ENCODE peak calls at places on chromosomes 4 and X, in ten cellular contexts. D is tibial nerve, I is SK-N-SH, M is IMR-90, E is AG04450, S is endodermal cell, J is psoas muscle, V is HepG2, F is OCI-LY7, C is stomach. X is an unnamed sample.
A peak's percentile ranks its signal among the peaks of the same experiment; 100 is the strongest.

GRCh38 chr4:6225469-6225868 is 25.1 kb upstream of the JAKMIP1 start:
- DNase-seq in J (no peak), M (peak; percentile 12), C (peak; percentile 24), D (no peak), S (peak; percentile 93), V (no peak), F (peak; percentile 23), E (no peak), I (no peak), X (no peak)

GRCh38 chrX:53711446-53711845 is 24.9 kb upstream of the HUWE1 start:
- DNase-seq in V (no peak), D (no peak), S (no peak), M (no peak), C (no peak), J (no peak), F (no peak), I (no peak), E (no peak), X (no peak)

GRCh38 chr4:10063544-10064300 is 42.4 kb upstream of the SLC2A9 start:
- DNase-seq in J (peak; percentile 76), F (no peak), C (peak; percentile 37), D (peak; percentile 47), V (peak; percentile 67), E (peak; percentile 42), S (peak; percentile 94), I (no peak), M (peak; percentile 70), X (no peak)

GRCh38 chr4:147981305-147981704 is 249.4 kb downstream of the ARHGAP10 start:
- DNase-seq in M (peak; percentile 83), I (no peak), J (no peak), V (no peak), C (no peak), S (no peak), F (no peak), D (no peak), E (no peak), X (no peak)

GRCh38 chrX:117508021-117508420 is 608.6 kb downstream of the KLHL13 start:
- DNase-seq in V (no peak), I (no peak), S (no peak), C (no peak), D (no peak), F (no peak), J (no peak), M (no peak), E (no peak), X (no peak)

GRCh38 chr4:86117781-86118302 is 242.0 kb downstream of the MAPK10 start:
- DNase-seq in I (peak; percentile 5), D (no peak), M (peak; percentile 84), F (no peak), E (peak; percentile 30), V (no peak), C (no peak), S (no peak), J (no peak), X (no peak)

GRCh38 chrX:119477812-119478232 is 9.6 kb downstream of the SLC25A5 start:
- DNase-seq in D (peak; percentile 34), I (no peak), C (peak; percentile 42), M (peak; percentile 93), F (no peak), S (peak; percentile 19), V (peak; percentile 85), E (no peak), J (peak; percentile 62), X (no peak)

GRCh38 chrX:47030339-47030738 is 47.9 kb upstream of the RGN start:
- DNase-seq in C (no peak), M (peak; percentile 68), J (no peak), D (peak; percentile 66), E (peak; percentile 26), I (peak; percentile 41), S (no peak), F (peak; percentile 73), V (peak; percentile 53), X (no peak)

GRCh38 chr4:123783091-123783765 is 386.6 kb downstream of the SPRY1 start:
- DNase-seq in C (no peak), V (no peak), D (no peak), E (no peak), J (no peak), S (no peak), F (no peak), M (peak; percentile 80), I (no peak), X (no peak)

DNA sequence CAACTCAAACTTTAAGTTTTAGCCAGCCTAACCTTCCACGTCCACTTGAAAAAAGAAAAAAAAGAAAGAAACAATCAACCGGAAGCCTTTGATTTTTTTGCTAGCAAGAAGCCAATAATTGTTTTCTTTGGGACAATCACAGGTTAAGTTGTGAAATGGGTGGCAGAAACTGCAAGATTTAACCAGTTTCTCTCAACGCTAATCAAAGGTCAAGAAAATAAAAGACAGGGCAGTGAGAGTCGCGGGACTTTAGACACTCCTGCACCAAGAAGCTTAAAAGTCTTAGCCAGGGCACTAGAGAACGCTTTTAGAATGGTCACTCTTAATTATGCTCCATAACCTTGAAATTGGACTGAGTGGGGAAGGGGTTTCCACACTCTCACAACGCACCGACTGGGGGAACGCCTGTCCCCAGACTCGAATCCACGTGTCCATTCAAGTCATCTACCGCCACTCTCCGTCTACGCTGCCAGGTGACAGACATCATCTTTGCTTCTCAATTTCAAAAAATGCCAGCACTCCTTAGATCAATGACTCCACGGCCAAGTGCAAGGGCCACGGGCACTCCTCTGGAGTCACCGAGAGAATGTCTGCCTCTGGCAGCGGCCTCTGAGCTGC is 883 bp downstream of the ACSL1 start:
- DNase-seq in D (no peak), V (no peak), E (no peak), F (peak; percentile 44), M (no peak), I (no peak), C (peak; percentile 33), J (no peak), S (peak; percentile 55), X (no peak)
- H3K4me3 ChIP-seq in D (peak overlapping the region; percentile 78), V (peak overlapping the region; percentile 58), E (peak overlapping the region; percentile 65), F (peak overlapping the region; percentile 96), M (peak overlapping the region; percentile 84), I (peak overlapping the region; percentile 72), C (peak overlapping the region; percentile 75), J (peak overlapping the region; percentile 82), S (peak overlapping the region; percentile 86), X (peak overlapping the region; percentile 99)

DNA sequence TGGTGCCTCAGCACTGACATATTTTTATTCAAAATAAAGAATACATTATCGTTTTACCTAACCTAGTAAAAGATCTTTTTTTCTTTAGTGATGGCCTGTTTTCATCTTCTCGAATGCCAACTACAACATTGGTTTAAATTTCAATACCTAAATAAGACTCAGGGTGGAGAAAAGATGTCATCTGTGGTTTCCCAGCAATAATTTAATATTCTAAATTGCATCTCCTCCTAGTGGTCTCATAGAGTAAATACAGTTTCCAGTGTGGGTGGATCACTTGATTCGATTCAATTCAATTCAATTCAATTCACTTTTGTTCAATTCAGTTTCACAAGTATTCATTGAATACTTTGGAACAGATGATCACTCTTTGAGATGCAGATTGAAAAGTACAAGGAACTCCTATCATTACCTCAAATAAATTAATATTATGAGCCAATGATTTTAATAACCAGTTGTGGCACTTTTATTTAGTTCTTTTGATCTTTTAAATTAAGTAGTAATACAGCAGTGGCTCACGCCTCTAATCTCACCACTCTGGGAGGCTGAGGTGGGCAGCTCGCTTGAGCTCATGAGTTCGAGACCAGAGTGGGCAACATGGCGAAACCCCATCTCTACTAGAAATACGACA is 427.2 kb downstream of the FAT4 start:
- DNase-seq in J (no peak), S (no peak), V (peak; percentile 1), D (no peak), I (peak; percentile 43), E (no peak), F (peak; percentile 7), C (no peak), M (peak; percentile 43), X (no peak)
- TF ChIP-seq CTCF in J (peak; percentile 51), S (peak; percentile 79), V (peak; percentile 28), D (peak; percentile 50), I (peak; percentile 68), E (peak; percentile 67), F (peak; percentile 77), C (peak; percentile 50), M (peak; percentile 61), X (peak; percentile 88)

GRCh38 chr4:23887989-23888388 is 1.9 kb downstream of the PPARGC1A start:
- DNase-seq in I (no peak), E (no peak), V (no peak), J (peak; percentile 53), S (peak; percentile 54), D (no peak), F (no peak), C (no peak), M (no peak), X (no peak)
- H3K27ac ChIP-seq in I (no peak overlapping the region), E (no peak overlapping the region), V (peak overlapping the region; percentile 66), J (peak overlapping the region; percentile 95), S (no peak overlapping the region), D (no peak overlapping the region), F (no peak overlapping the region), C (peak overlapping the region; percentile 78), M (no peak overlapping the region), X (no peak overlapping the region)

GRCh38 chr4:114597410-114598115 is 1.0 kb upstream of the UGT8 start:
- DNase-seq in J (no peak), C (peak; percentile 47), V (no peak), F (no peak), S (peak; percentile 46), D (no peak), I (no peak), E (no peak), M (no peak), X (no peak)

GRCh38 chr4:114600066-114600552 is 1.5 kb downstream of the UGT8 start:
- DNase-seq in M (no peak), E (no peak), J (no peak), F (peak; percentile 39), C (no peak), I (no peak), D (no peak), V (no peak), S (no peak), X (no peak)

GRCh38 chr4:114598191-114599121 is at the start of gene UGT8:
- DNase-seq in M (no peak), S (peak; percentile 89), F (peak; percentile 82), J (peak; percentile 51), V (no peak), C (peak; percentile 86), E (no peak), D (no peak), I (peak; percentile 77), X (no peak)

GRCh38 chr4:114600672-114601071 is 2.1 kb downstream of the UGT8 start:
- DNase-seq in J (no peak), I (no peak), F (no peak), M (no peak), V (no peak), E (no peak), S (no peak), D (no peak), C (no peak), X (no peak)

DNA sequence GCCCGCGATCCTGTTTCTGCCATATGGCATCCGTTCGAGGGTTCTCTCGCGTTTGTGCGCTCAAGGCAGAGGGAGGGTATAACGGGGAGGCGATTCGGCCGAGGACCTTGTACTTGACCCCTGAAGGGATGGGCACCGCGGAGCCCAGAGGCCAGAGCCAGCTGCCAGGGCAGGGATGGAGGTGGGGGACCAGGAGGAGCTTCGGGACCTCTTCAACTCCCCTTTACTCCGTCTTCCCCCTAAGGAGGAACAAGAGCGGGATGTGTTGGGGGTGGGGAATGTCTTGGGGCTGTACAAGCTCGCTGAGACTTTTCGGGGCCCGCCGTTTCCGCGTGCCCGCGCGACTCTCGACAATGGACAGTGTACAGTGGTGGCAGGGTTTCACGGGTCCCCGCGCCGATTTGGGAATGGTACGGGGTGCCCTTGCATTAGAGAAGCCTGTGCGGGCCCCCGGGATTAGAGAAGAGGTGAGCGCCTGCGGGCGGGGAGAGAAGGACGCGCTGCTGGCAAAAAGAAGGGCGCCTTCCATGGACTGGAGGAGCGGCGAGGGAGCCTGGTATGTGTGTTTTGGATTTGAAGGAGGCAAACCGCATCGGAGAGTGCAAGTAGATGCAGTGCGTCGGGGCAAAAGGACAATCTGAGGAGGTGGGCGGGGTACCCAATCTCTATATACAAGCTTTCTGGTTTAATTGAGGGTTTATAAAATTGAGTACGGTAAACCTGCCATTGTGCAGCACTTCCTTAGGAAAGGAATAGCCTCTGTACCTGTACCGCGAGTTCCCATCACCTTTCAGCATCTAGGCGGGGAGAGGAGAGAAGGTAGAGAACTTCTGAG is 841 bp downstream of the UGT8 start:
- DNase-seq in M (no peak), F (peak; percentile 51), D (no peak), V (no peak), E (no peak), J (no peak), S (peak; percentile 82), C (peak; percentile 43), I (peak; percentile 10), X (no peak)
- H3K4me3 ChIP-seq in M (no peak overlapping the region), F (peak overlapping the region; percentile 93), D (peak overlapping the region; percentile 61), V (no peak overlapping the region), E (no peak overlapping the region), J (peak overlapping the region; percentile 62), S (peak overlapping the region; percentile 88), C (peak overlapping the region; percentile 67), I (no peak overlapping the region), X (peak overlapping the region; percentile 23)